ENCODE peak calls at places on chromosomes 7 and 10, in ten cellular contexts. S, B, O, R, N, Z, A, D, K and W are unnamed samples.

GRCh38 chr7:102432476-102433318 is 678 bp upstream of the ORAI2 start:
- DNase-seq in R (no peak), Z (no peak), D (no peak), S (no peak), A (peak; percentile 15), B (no peak), N (no peak), O (peak; percentile 50), K (peak; percentile 68), W (no peak)

GRCh38 chr10:121245799-121246198 is 352.4 kb downstream of the FGFR2 start:
- DNase-seq in O (peak; percentile 27), S (no peak), Z (no peak), N (no peak), R (no peak), K (no peak), A (no peak), D (no peak), B (no peak), W (no peak)

GRCh38 chr7:94276797-94277196 is 117.9 kb upstream of the COL1A2 start:
- DNase-seq in K (peak; percentile 24), Z (peak; percentile 5), N (no peak), R (peak; percentile 73), A (no peak), B (peak; percentile 59), O (no peak), D (no peak), S (peak; percentile 67), W (no peak)

GRCh38 chr7:68678196-68678595 is 920.1 kb upstream of the AUTS2 start:
- DNase-seq in B (no peak), K (no peak), R (peak; percentile 84), O (no peak), A (no peak), D (no peak), Z (no peak), N (no peak), S (no peak), W (no peak)

GRCh38 chr10:28984431-28984830 is 304.4 kb upstream of the LYZL1 start:
- DNase-seq in O (peak; percentile 44), R (peak; percentile 63), Z (peak; percentile 84), A (peak; percentile 93), K (peak; percentile 35), B (peak; percentile 85), S (peak; percentile 93), N (peak; percentile 89), D (peak; percentile 94), W (peak; percentile 58)

GRCh38 chr7:39892361-39892760 is 57.7 kb upstream of the CDK13 start:
- DNase-seq in S (no peak), B (no peak), Z (peak; percentile 38), N (no peak), O (no peak), A (no peak), R (no peak), K (no peak), D (no peak), W (no peak)

GRCh38 chr10:119687192-119688032 is 36.2 kb downstream of the BAG3 start:
- DNase-seq in K (no peak), B (no peak), D (no peak), R (peak; percentile 33), O (no peak), A (no peak), S (peak; percentile 64), Z (no peak), N (no peak), W (no peak)

GRCh38 chr10:130177250-130177649 is 41.1 kb downstream of the GLRX3 start:
- DNase-seq in S (no peak), A (no peak), B (no peak), Z (no peak), R (no peak), D (peak; percentile 54), N (no peak), K (no peak), O (no peak), W (no peak)

GRCh38 chr7:113392421-113392820 is 274.1 kb upstream of the SMIM30 start:
- DNase-seq in A (no peak), Z (no peak), S (no peak), B (no peak), O (no peak), R (no peak), K (no peak), N (no peak), D (no peak), W (no peak)

GRCh38 chr7:113394856-113395255 is 276.5 kb upstream of the SMIM30 start:
- DNase-seq in Z (no peak), S (no peak), R (peak; percentile 53), N (no peak), B (no peak), A (no peak), O (no peak), K (no peak), D (no peak), W (no peak)

GRCh38 chr7:113389247-113389646 is 270.9 kb upstream of the SMIM30 start:
- DNase-seq in R (no peak), B (no peak), N (no peak), A (no peak), Z (no peak), K (no peak), O (no peak), S (no peak), D (no peak), W (no peak)

DNA sequence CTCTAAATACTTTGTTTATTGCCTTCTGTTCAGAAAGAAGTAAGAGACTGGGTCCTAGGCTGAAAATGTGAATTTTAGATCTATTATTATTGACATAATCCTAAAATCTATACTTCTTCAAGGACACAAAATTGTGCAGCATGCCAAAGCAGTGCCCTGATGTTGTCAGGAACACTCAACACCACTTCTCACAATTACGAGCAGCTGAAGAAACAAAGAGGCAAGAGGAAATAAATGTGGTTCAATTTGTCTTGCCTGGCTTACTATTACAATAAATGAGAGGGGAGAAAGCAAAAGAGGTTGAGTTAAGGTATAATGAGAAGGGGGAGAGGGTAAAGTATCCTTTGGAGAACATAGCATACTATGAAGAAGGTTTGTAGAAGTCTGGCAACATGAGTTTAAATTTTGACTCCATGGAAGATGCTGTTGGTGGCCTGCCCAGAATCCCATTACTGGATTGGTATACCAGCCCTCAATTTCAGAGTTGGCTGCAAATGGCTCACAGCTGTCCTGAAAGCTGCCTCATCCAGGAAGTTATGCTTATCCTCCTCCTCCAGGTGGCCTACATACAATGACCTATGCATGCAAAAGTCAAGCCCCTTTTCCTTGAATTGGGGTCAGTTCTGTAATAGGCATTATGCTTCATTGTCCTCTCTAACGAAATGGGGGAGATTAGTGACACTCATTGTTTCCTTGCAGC is 274.6 kb upstream of the SMIM30 start:
- DNase-seq in A (no peak), K (no peak), R (no peak), S (no peak), Z (no peak), D (no peak), O (no peak), B (no peak), N (no peak), W (no peak)
- TF ChIP-seq CTCF in A (no peak), K (no peak), R (no peak), S (no peak), Z (no peak), D (no peak), O (no peak), B (no peak), N (no peak), W (no peak)

GRCh38 chr7:108034586-108034985 is 31.6 kb upstream of the LAMB1 start:
- DNase-seq in K (no peak), N (no peak), S (no peak), B (no peak), A (no peak), D (no peak), O (no peak), Z (no peak), R (no peak), W (no peak)
- TF ChIP-seq CTCF in K (no peak), N (no peak), S (no peak), B (no peak), A (no peak), D (no peak), O (no peak), Z (no peak), R (no peak), W (no peak)

GRCh38 chr10:110919971-110920881 is 822 bp downstream of the SHOC2 start:
- DNase-seq in A (peak; percentile 66), O (peak; percentile 34), R (peak; percentile 72), N (no peak), Z (peak; percentile 26), D (peak; percentile 35), K (peak; percentile 87), B (peak; percentile 17), S (peak; percentile 67), W (peak; percentile 24)

GRCh38 chr10:110919349-110919931 is at the start of gene SHOC2:
- DNase-seq in S (no peak), N (peak; percentile 99), O (peak; percentile 99), Z (peak; percentile 94), D (peak; percentile 100), A (peak; percentile 99), R (peak; percentile 82), B (no peak), K (peak; percentile 100), W (peak; percentile 100)

GRCh38 chr10:110918269-110918632 is 729 bp downstream of the BBIP1 start:
- DNase-seq in D (peak; percentile 98), N (peak; percentile 97), Z (peak; percentile 94), R (peak; percentile 95), A (no peak), O (peak; percentile 97), B (peak; percentile 94), K (no peak), S (peak; percentile 98), W (peak; percentile 74)

GRCh38 chr10:110916554-110917346 is 2.2 kb downstream of the BBIP1 start:
- DNase-seq in N (no peak), Z (no peak), D (no peak), S (peak; percentile 66), A (no peak), K (no peak), R (peak; percentile 88), O (no peak), B (peak; percentile 87), W (no peak)

DNA sequence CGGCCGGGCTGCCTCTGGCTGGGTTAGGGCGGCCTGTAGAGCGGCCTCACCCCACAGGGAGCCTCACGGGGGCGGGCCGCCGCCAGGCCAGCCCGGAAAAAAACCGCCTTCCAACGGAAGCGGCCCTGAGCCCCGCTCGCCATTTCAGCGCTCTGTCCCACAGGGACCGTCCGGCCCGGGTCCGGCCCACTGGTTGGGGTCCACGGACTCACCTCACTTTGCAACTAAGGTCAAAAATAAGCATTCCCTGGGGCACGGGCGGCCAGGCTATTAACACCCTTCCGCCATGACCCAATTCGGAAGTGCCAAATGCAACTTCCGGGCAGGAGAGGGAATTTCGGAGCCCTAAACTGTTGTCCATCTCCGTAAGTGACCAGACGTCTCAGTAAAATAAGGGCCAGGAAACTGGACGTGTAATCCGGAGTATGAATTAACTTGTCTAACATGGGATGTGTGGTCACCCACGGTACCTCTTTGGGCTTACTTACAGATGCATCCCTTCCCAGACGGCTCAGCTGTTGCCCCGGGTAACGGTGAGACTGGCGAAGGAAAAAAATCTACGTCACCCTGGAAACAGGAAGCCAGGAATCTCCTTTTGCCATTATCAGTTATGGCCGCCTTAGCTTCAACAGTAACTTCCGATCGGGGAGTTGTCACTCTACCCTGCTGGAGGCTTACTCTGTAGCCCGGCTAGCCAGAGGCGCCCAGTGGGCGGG is at the start of gene BBIP1:
- DNase-seq in O (no peak), Z (no peak), A (peak; percentile 97), N (no peak), D (no peak), K (peak; percentile 96), S (peak; percentile 100), R (peak; percentile 100), B (peak; percentile 100), W (peak; percentile 82)
- TF ChIP-seq CTCF in O (no peak), Z (no peak), A (no peak), N (peak; percentile 2), D (no peak), K (no peak), S (no peak), R (no peak), B (no peak), W (no peak)

GRCh38 chr10:98242823-98243222 is 25.2 kb downstream of the LOXL4 start:
- DNase-seq in K (no peak), A (no peak), Z (no peak), S (peak; percentile 64), N (no peak), R (peak; percentile 30), O (no peak), D (no peak), B (peak; percentile 56), W (no peak)
- TF ChIP-seq CTCF in K (no peak), A (no peak), Z (no peak), S (peak; percentile 33), N (peak; percentile 58), R (peak; percentile 47), O (peak; percentile 25), D (peak; percentile 16), B (peak; percentile 61), W (peak; percentile 59)